ENCODE peak calls at places on chromosomes 13 and 19, in ten cellular contexts. F is gastrocnemius medialis, H is HCT116, A is ovary, C is heart left ventricle, Y is body of pancreas, R is GM12892, M is K562, U is H1, L is adrenal gland. G is an unnamed sample.

GRCh38 chr13:49055021-49055420 is 79.3 kb downstream of the FNDC3A start:
- DNase-seq in M (no peak), C (no peak), R (no peak), A (no peak), U (no peak), Y (no peak), H (no peak), F (no peak), L (no peak), G (no peak)

GRCh38 chr13:23966691-23967615 is 69.7 kb upstream of the C1QTNF9B start:
- DNase-seq in F (no peak), Y (no peak), A (no peak), M (no peak), L (no peak), U (no peak), C (no peak), H (no peak), R (no peak), G (no peak)

GRCh38 chr13:48110132-48110868 is 15.4 kb upstream of the MED4 start:
- DNase-seq in Y (no peak), L (no peak), M (no peak), A (no peak), U (no peak), H (no peak), F (no peak), R (no peak), C (no peak), G (no peak)

GRCh38 chr13:61608138-61608537 is 192.5 kb upstream of the PCDH20 start:
- DNase-seq in U (peak; percentile 15), C (no peak), A (no peak), L (no peak), F (no peak), M (no peak), R (no peak), H (no peak), Y (no peak), G (no peak)

GRCh38 chr19:34131100-34131499 is 41.2 kb upstream of the LSM14A start:
- DNase-seq in F (no peak), M (no peak), H (no peak), R (no peak), L (no peak), C (no peak), Y (no peak), A (no peak), U (no peak), G (no peak)

GRCh38 chr19:51075998-51076397 is 6.7 kb downstream of the KLK14 start:
- DNase-seq in L (no peak), C (no peak), A (no peak), R (no peak), Y (no peak), M (no peak), F (no peak), H (no peak), U (no peak), G (no peak)

GRCh38 chr13:54337526-54337925 is 1308.9 kb downstream of the OLFM4 start:
- DNase-seq in A (no peak), M (no peak), F (no peak), L (no peak), Y (no peak), H (no peak), R (no peak), C (no peak), U (no peak), G (no peak)

GRCh38 chr19:42198676-42199439 is 18.6 kb downstream of the DEDD2 start:
- DNase-seq in A (no peak), L (no peak), M (no peak), F (no peak), Y (no peak), R (peak; percentile 86), C (no peak), U (no peak), H (no peak), G (no peak)

GRCh38 chr19:5306531-5306930 is 34.1 kb downstream of the PTPRS start:
- DNase-seq in F (no peak), U (no peak), A (no peak), R (no peak), H (no peak), L (no peak), M (no peak), C (no peak), Y (no peak), G (no peak)

GRCh38 chr13:39913339-39913738 is 257.9 kb downstream of the COG6 start:
- DNase-seq in R (no peak), F (no peak), U (no peak), A (no peak), H (no peak), C (no peak), Y (no peak), M (no peak), L (no peak), G (no peak)

GRCh38 chr19:35266904-35267817 is 1.6 kb upstream of the USF2 start:
- DNase-seq in A (peak; percentile 82), H (no peak), F (no peak), L (peak; percentile 80), U (no peak), C (peak; percentile 65), R (no peak), M (peak; percentile 67), Y (peak; percentile 53), G (no peak)

GRCh38 chr19:35265126-35265995 is 3.4 kb upstream of the USF2 start:
- DNase-seq in L (peak; percentile 76), A (peak; percentile 44), H (no peak), R (no peak), M (no peak), Y (peak; percentile 80), F (no peak), C (peak; percentile 20), U (no peak), G (no peak)

GRCh38 chr19:35264281-35265125 is 4.3 kb upstream of the USF2 start:
- DNase-seq in F (no peak), U (no peak), H (no peak), L (peak; percentile 62), R (no peak), A (peak; percentile 38), C (no peak), M (no peak), Y (peak; percentile 11), G (no peak)

GRCh38 chr19:35267818-35268545 is 780 bp upstream of the USF2 start:
- DNase-seq in A (peak; percentile 87), F (peak; percentile 41), M (peak; percentile 91), U (no peak), H (peak; percentile 24), L (peak; percentile 85), R (peak; percentile 97), Y (peak; percentile 78), C (peak; percentile 86), G (peak; percentile 95)

GRCh38 chr19:35266149-35266903 is 2.4 kb upstream of the USF2 start:
- DNase-seq in H (no peak), R (no peak), M (no peak), C (peak; percentile 16), L (peak; percentile 64), U (no peak), Y (peak; percentile 30), A (peak; percentile 58), F (no peak), G (no peak)
- TF ChIP-seq POLR2A in H (no peak), R (no peak), M (no peak), C (no peak), L (no peak), U (no peak), Y (no peak), A (no peak), F (no peak), G (no peak)

GRCh38 chr19:48810151-48810550 is 678 bp downstream of the BCAT2 start:
- DNase-seq in R (no peak), C (no peak), M (peak; percentile 8), U (no peak), Y (no peak), H (no peak), L (no peak), F (no peak), A (no peak), G (no peak)

GRCh38 chr19:48815870-48816501 is 5.2 kb upstream of the BCAT2 start:
- DNase-seq in U (no peak), A (no peak), F (peak; percentile 67), C (no peak), M (no peak), H (no peak), L (peak; percentile 90), R (no peak), Y (peak; percentile 80), G (no peak)

GRCh38 chr19:48813123-48813911 is 2.5 kb upstream of the BCAT2 start:
- DNase-seq in R (no peak), M (peak; percentile 13), C (no peak), Y (no peak), F (no peak), U (no peak), L (no peak), H (no peak), A (peak; percentile 55), G (no peak)

GRCh38 chr19:48814895-48815294 is 4.1 kb upstream of the BCAT2 start:
- DNase-seq in H (no peak), C (no peak), A (no peak), U (no peak), L (no peak), F (no peak), Y (no peak), M (no peak), R (no peak), G (no peak)

DNA sequence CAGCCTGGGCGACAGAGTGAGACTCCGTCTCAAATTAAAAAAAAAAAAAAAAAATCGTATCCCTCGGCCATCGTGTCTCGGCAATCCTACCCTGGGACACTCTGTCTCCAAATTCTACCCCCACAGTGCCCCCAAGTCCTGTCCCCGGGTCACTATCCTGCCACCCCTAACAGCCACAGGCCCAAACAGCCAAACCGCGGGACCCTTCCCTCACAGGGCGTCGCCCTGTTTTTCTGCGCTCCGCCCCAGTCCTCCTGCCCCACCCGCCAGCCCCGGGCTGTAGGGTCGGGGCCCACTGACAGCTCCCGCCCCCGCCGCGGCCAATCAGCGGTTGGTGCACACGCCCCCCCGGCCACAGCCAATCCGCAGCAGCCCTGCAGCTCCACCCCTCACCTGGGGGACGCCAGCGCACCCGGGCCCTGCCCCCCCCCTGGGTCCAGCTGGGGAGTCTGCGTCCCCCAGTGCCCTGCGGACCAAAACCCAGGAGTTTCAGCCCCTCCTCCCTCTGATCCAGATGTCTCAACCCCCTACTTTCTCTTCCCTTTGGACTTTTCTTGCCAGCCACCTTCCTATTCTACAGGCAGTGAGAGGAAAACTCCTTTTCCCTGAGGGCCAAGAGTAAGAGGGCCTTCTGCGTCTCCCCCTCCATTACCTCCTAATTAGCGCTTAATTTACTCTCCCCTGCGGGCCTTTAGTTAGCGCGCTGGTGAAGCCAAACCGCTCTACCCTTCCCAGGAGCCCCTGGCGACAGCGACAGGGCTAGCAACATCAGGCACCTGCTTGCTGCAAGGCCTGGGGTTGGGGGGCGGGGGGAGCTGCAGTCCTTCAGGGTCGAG is 1.5 kb upstream of the BCAT2 start:
- DNase-seq in U (no peak), M (peak; percentile 99), R (peak; percentile 97), L (peak; percentile 93), Y (peak; percentile 97), C (peak; percentile 91), F (peak; percentile 86), H (no peak), A (peak; percentile 98), G (peak; percentile 70)
- TF ChIP-seq POLR2A in U (peak; percentile 28), M (peak; percentile 78), R (no peak), L (no peak), Y (peak; percentile 94), C (peak; percentile 30), F (peak; percentile 94), H (no peak), A (peak; percentile 90), G (no peak)

GRCh38 chr19:2739602-2740313 is at the start of gene SLC39A3:
- DNase-seq in U (peak; percentile 96), Y (peak; percentile 99), R (peak; percentile 100), L (peak; percentile 100), A (peak; percentile 98), H (peak; percentile 97), C (peak; percentile 100), F (peak; percentile 98), M (peak; percentile 100), G (peak; percentile 100)
- TF ChIP-seq POLR2A in U (no peak), Y (no peak), R (peak; percentile 39), L (no peak), A (no peak), H (no peak), C (no peak), F (no peak), M (no peak), G (peak; percentile 80)

GRCh38 chr13:41193919-41194824 is at the start of gene KBTBD7:
- DNase-seq in L (peak; percentile 96), A (peak; percentile 95), H (peak; percentile 79), Y (peak; percentile 89), C (peak; percentile 94), M (peak; percentile 74), U (peak; percentile 85), R (peak; percentile 73), F (peak; percentile 90), G (peak; percentile 51)
- TF ChIP-seq POLR2A in L (peak; percentile 51), A (peak; percentile 41), H (no peak), Y (peak; percentile 57), C (no peak), M (peak; percentile 76), U (peak; percentile 90), R (peak; percentile 62), F (peak; percentile 79), G (peak; percentile 46)